ENCODE peak calls at places on chromosomes 4 and X, in nine cellular contexts. G is psoas muscle, H is gastrocnemius medialis, S is choroid plexus epithelial cell, Z is PC-3, V is suprapubic skin, B is astrocyte of the spinal cord, K is thoracic aorta, F is heart left ventricle. M is an unnamed sample.

GRCh38 chr4:154741877-154742851 is 1.6 kb upstream of the LRAT start:
- DNase-seq in G (no peak), H (no peak), S (no peak), Z (no peak), V (no peak), B (peak; percentile 36), K (no peak), F (no peak), M (no peak)

GRCh38 chr4:165761968-165762367 is 111.1 kb upstream of the TLL1 start:
- DNase-seq in G (no peak), H (no peak), S (no peak), Z (no peak), V (no peak), B (no peak), K (no peak), F (no peak), M (no peak)

GRCh38 chrX:38860106-38861013 is 59.1 kb downstream of the MID1IP1 start:
- DNase-seq in G (no peak), H (no peak), S (no peak), Z (no peak), V (no peak), B (no peak), K (no peak), F (no peak), M (no peak)

GRCh38 chrX:20433376-20433775 is 166.7 kb upstream of the RPS6KA3 start:
- DNase-seq in G (no peak), H (no peak), S (peak; percentile 5), Z (peak; percentile 31), V (no peak), B (no peak), K (no peak), F (no peak), M (no peak)

GRCh38 chr4:10173754-10174749 is 57.5 kb upstream of the WDR1 start:
- DNase-seq in G (peak; percentile 74), H (peak; percentile 58), S (no peak), Z (peak; percentile 17), V (no peak), B (no peak), K (peak; percentile 17), F (peak; percentile 87), M (no peak)

GRCh38 chrX:18220786-18221185 is at the start of gene BEND2:
- DNase-seq in G (no peak), H (no peak), S (no peak), Z (no peak), V (no peak), B (no peak), K (no peak), F (no peak), M (no peak)

GRCh38 chr4:123398803-123399637 is 2.4 kb downstream of the SPRY1 start:
- DNase-seq in G (peak; percentile 84), H (peak; percentile 40), S (peak; percentile 90), Z (peak; percentile 57), V (peak; percentile 84), B (peak; percentile 78), K (no peak), F (peak; percentile 51), M (no peak)

GRCh38 chrX:55007633-55008032 is 7.5 kb downstream of the APEX2 start:
- DNase-seq in G (no peak), H (no peak), S (peak; percentile 52), Z (peak; percentile 86), V (no peak), B (peak; percentile 55), K (no peak), F (peak; percentile 58), M (no peak)

GRCh38 chr4:68912807-68913206 is 38.8 kb downstream of the UGT2A3 start:
- DNase-seq in G (no peak), H (no peak), S (no peak), Z (peak; percentile 74), V (no peak), B (no peak), K (no peak), F (no peak), M (no peak)

GRCh38 chrX:118682258-118683014 is 45.0 kb upstream of the IL13RA1 start:
- DNase-seq in G (no peak), H (no peak), S (no peak), Z (peak; percentile 6), V (no peak), B (no peak), K (no peak), F (no peak), M (no peak)

GRCh38 chr4:185792384-185793146 is 19.4 kb downstream of the SORBS2 start:
- DNase-seq in G (no peak), H (no peak), S (peak; percentile 99), Z (peak; percentile 85), V (no peak), B (peak; percentile 97), K (no peak), F (no peak), M (no peak)

GRCh38 chr4:82489076-82489475 is 58.7 kb downstream of the ENOPH1 start:
- DNase-seq in G (no peak), H (no peak), S (no peak), Z (no peak), V (no peak), B (no peak), K (no peak), F (no peak), M (no peak)

GRCh38 chrX:121231566-121232358 is 184.4 kb downstream of the GLUD2 start:
- DNase-seq in G (no peak), H (no peak), S (no peak), Z (no peak), V (no peak), B (no peak), K (no peak), F (no peak), M (no peak)

GRCh38 chr4:158282252-158282651 is 72.0 kb downstream of the TMEM144 start:
- DNase-seq in G (no peak), H (no peak), S (peak; percentile 17), Z (peak; percentile 42), V (no peak), B (peak; percentile 80), K (no peak), F (no peak), M (no peak)

GRCh38 chrX:72107320-72107719 is 24.4 kb downstream of the RTL5 start:
- DNase-seq in G (no peak), H (no peak), S (peak; percentile 24), Z (peak; percentile 52), V (no peak), B (no peak), K (no peak), F (no peak), M (no peak)

GRCh38 chr4:91502365-91502764 is 801.4 kb upstream of the GRID2 start:
- DNase-seq in G (no peak), H (no peak), S (peak; percentile 5), Z (peak; percentile 45), V (no peak), B (peak; percentile 8), K (no peak), F (no peak), M (no peak)

GRCh38 chrX:14491689-14492088 is 37.6 kb upstream of the GLRA2 start:
- DNase-seq in G (no peak), H (no peak), S (no peak), Z (peak; percentile 22), V (no peak), B (no peak), K (no peak), F (no peak), M (no peak)

GRCh38 chr4:151389316-151389715 is 19.7 kb upstream of the FHIP1A start:
- DNase-seq in G (no peak), H (no peak), S (no peak), Z (no peak), V (no peak), B (no peak), K (no peak), F (no peak), M (no peak)

DNA sequence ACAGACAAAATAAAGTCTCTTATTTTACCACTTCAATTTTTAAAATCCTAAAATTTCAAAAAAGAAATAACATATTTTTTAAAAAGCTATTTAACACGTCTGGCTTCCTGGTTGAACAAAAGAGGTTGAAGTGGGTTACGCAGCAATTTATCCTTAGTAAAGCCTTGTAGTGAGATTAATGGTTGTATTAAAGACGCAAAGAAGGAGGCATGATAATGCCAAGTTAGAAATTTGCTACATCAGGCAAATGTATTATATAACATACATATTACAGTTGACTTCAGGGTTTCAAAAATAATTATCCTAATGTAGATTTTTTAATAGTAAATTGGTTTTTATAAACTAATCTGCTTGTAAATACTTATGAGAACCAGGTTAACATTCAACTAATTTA is 35.3 kb downstream of the ANKRD17 start:
- DNase-seq in G (no peak), H (no peak), S (no peak), Z (no peak), V (no peak), B (no peak), K (no peak), F (no peak), M (no peak)
- H3K4me3 ChIP-seq in G (peak overlapping the region; percentile 71), H (peak overlapping the region; percentile 55), S (no peak overlapping the region), Z (peak overlapping the region; percentile 69), V (peak overlapping the region; percentile 50), B (peak overlapping the region; percentile 16), K (peak overlapping the region; percentile 92), F (no peak overlapping the region), M (no peak overlapping the region)

GRCh38 chr4:16240300-16240699 is 14.0 kb upstream of the TAPT1 start:
- DNase-seq in G (no peak), H (no peak), S (no peak), Z (no peak), V (no peak), B (no peak), K (no peak), F (no peak), M (no peak)
- TF ChIP-seq CTCF in G (no peak), H (no peak), S (no peak), Z (no peak), V (no peak), B (no peak), K (no peak), F (no peak), M (no peak)

GRCh38 chr4:87025614-87026041 is 90.8 kb downstream of the AFF1 start:
- DNase-seq in G (no peak), H (no peak), S (no peak), Z (no peak), V (no peak), B (no peak), K (no peak), F (no peak), M (no peak)
- H3K4me3 ChIP-seq in G (no peak overlapping the region), H (no peak overlapping the region), S (no peak overlapping the region), Z (no peak overlapping the region), V (no peak overlapping the region), B (no peak overlapping the region), K (no peak overlapping the region), F (no peak overlapping the region), M (no peak overlapping the region)

GRCh38 chrX:74465424-74465823 is 44.1 kb downstream of the SLC16A2 start:
- DNase-seq in G (no peak), H (no peak), S (peak; percentile 30), Z (no peak), V (no peak), B (no peak), K (no peak), F (no peak), M (no peak)
- TF ChIP-seq CTCF in G (no peak), H (no peak), S (peak; percentile 41), Z (no peak), V (no peak), B (no peak), K (no peak), F (no peak), M (no peak)

DNA sequence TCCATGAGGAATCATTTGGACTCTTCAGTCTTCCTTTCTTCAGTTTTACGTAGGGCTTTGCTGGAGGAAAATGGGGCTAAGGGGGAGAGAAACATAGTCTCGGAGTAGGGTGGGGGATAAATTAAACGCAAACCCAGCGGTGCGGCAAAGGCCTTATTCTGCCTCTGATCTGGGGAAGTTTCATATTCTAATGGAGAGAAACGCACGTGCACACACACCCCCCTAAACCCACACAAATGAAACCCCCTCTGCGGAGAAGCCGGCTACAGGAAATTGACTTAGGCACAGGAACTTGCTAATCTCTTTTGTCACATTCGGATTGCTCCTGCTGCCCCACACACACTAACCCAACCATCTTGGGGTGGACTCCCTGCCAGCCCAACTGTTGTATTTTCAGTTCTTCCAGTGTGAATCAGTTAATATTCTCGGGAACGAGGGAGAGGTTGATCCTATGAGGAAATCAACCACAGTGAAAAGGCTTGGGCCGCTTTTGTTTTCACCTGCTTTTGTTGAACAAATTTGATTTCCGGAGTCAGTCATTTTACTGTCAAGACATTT is at the start of gene RHOH:
- DNase-seq in G (no peak), H (no peak), S (no peak), Z (no peak), V (no peak), B (no peak), K (no peak), F (no peak), M (peak; percentile 88)
- H3K4me3 ChIP-seq in G (peak within 1 kb of the TSS; percentile 32), H (no peak within 1 kb of the TSS), S (no peak within 1 kb of the TSS), Z (no peak within 1 kb of the TSS), V (peak within 1 kb of the TSS; percentile 20), B (no peak within 1 kb of the TSS), K (peak within 1 kb of the TSS; percentile 30), F (no peak within 1 kb of the TSS), M (peak within 1 kb of the TSS; percentile 97)

M was measured in GM12864.